ENCODE peak calls at places on chromosomes 4 and X, in four cellular contexts. Y, O, W and P are unnamed samples.

GRCh38 chrX:9626379-9626778 is 139.3 kb downstream of the GPR143 start:
- DNase-seq in O (no peak), Y (no peak), W (no peak), P (no peak)

GRCh38 chr4:25953740-25954139 is 39.7 kb downstream of the SMIM20 start:
- DNase-seq in O (no peak), W (no peak), Y (no peak), P (peak; percentile 70)

GRCh38 chr4:7721984-7722551 is 217.6 kb downstream of the AFAP1 start:
- DNase-seq in W (no peak), O (no peak), Y (no peak), P (no peak)

GRCh38 chr4:52312722-52313121 is 261.6 kb downstream of the SPATA18 start:
- DNase-seq in Y (no peak), W (no peak), O (peak; percentile 7), P (no peak)

GRCh38 chr4:5881340-5881739 is 11.5 kb downstream of the CRMP1 start:
- DNase-seq in Y (peak; percentile 61), O (peak; percentile 59), W (no peak), P (no peak)

GRCh38 chr4:138734746-138735145 is 280.8 kb upstream of the NOCT start:
- DNase-seq in W (no peak), O (no peak), Y (no peak), P (peak; percentile 69)

GRCh38 chrX:74119016-74119910 is 184.7 kb upstream of the ZCCHC13 start:
- DNase-seq in W (no peak), Y (no peak), O (no peak), P (peak; percentile 81)

GRCh38 chr4:32000846-32001488 is 1280.8 kb downstream of the PCDH7 start:
- DNase-seq in O (peak; percentile 29), Y (no peak), W (no peak), P (no peak)

GRCh38 chr4:58113083-58113482 is 1002.9 kb upstream of the IGFBP7 start:
- DNase-seq in W (no peak), Y (peak; percentile 2), O (no peak), P (no peak)

GRCh38 chrX:69906447-69906846 is 143.3 kb downstream of the AWAT2 start:
- DNase-seq in O (no peak), Y (no peak), W (no peak), P (no peak)

GRCh38 chrX:69051901-69052300 is 113.4 kb downstream of the PJA1 start:
- DNase-seq in Y (no peak), W (no peak), O (no peak), P (no peak)

GRCh38 chrX:12802741-12803140 is 11.5 kb downstream of the PRPS2 start:
- DNase-seq in W (no peak), Y (no peak), O (no peak), P (no peak)

GRCh38 chrX:69216911-69217310 is 51.7 kb upstream of the PJA1 start:
- DNase-seq in O (no peak), Y (no peak), W (peak; percentile 78), P (no peak)

GRCh38 chr4:100257567-100257966 is 67.3 kb upstream of the DDIT4L start:
- DNase-seq in Y (no peak), O (peak; percentile 28), W (no peak), P (no peak)

GRCh38 chr4:188383180-188383579 is 243.9 kb downstream of the TRIML1 start:
- DNase-seq in W (no peak), Y (no peak), O (no peak), P (no peak)

GRCh38 chr4:62881901-62882300 is 1527.3 kb downstream of the TECRL start:
- DNase-seq in O (no peak), Y (no peak), W (no peak), P (no peak)

GRCh38 chr4:112516401-112517066 is 554 bp upstream of the NEUROG2 start:
- DNase-seq in Y (peak; percentile 78), W (no peak), O (peak; percentile 85), P (no peak)

GRCh38 chr4:26105815-26106699 is 192.0 kb downstream of the SMIM20 start:
- DNase-seq in W (no peak), Y (no peak), O (no peak), P (peak; percentile 71)

DNA sequence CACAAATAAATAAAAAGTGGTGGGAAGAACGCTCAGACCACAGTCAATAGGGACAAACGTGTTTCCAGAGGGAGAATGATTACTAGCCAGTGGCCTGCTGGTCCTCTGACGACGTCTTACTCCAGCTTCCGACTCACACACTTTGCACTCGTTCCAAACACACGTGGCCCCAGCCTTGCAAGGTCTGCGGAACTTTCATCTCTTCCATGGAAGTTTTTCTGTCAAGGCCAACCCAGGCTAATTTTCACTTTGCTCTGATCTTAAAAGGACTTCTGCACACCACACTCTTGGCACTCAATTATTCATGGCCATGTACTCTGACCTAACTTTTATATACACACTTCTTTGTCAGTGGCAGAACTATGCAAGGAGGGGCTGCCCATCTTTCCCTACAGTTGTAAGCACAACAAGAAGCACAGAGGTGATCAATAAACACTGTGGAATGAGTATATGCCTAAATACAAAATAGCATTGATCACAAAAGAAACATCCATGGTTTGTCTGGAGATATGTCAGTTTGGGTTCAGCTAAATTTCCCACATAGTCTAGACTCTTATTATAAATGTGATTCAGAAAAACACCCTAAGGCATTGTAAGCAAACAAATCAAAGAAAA is 69.4 kb downstream of the STX18 start:
- DNase-seq in W (no peak), Y (no peak), O (no peak), P (peak; percentile 46)
- H3K4me1 ChIP-seq in W (no peaks in the 10 kb centered on the region), Y (no peaks in the 10 kb centered on the region), O (no peaks in the 10 kb centered on the region), P (peaks cover 41% of the 10 kb centered on the region)

DNA sequence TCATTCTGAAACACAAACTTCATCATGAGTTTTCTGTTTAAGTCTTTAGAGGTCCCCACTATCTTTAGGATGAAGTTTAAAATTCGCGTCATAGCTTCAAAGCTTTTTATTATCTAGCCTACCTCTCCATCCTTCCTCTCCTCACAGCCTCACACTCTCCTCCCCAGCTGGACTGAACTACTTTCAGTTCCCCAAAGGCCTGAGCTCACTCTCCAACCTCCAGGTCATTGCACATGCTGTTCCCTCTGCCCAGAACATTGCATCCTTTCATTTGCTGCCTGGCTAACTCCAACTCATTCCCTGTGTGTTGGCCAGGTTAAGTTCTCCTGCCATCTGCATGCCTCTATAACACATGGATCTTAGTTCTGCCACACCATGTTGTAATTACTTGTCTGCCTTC is 2.9 kb upstream of the OTUD5 start:
- DNase-seq in Y (no peak), W (no peak), O (no peak), P (no peak)
- H3K4me1 ChIP-seq in Y (peaks cover 18% of the 10 kb centered on the region), W (no peaks in the 10 kb centered on the region), O (no peaks in the 10 kb centered on the region), P (peaks cover 15% of the 10 kb centered on the region)

GRCh38 chr4:70725633-70726032 is 3.9 kb downstream of the RUFY3 start:
- DNase-seq in W (no peak), O (no peak), Y (no peak), P (no peak)
- H3K4me1 ChIP-seq in W (no peaks in the 10 kb centered on the region), O (peaks cover 16% of the 10 kb centered on the region), Y (peaks cover 5% of the 10 kb centered on the region), P (peaks cover 16% of the 10 kb centered on the region)

GRCh38 chrX:46713672-46714487 is 45.0 kb downstream of the SLC9A7 start:
- DNase-seq in O (no peak), W (no peak), Y (no peak), P (peak; percentile 12)

GRCh38 chrX:46710425-46710824 is 48.5 kb downstream of the SLC9A7 start:
- DNase-seq in Y (no peak), W (no peak), O (peak; percentile 11), P (peak; percentile 41)

GRCh38 chrX:46712733-46713132 is 46.2 kb downstream of the SLC9A7 start:
- DNase-seq in Y (no peak), O (no peak), W (no peak), P (no peak)

GRCh38 chrX:46707274-46707965 is 51.5 kb downstream of the SLC9A7 start:
- DNase-seq in O (no peak), Y (no peak), W (no peak), P (no peak)

DNA sequence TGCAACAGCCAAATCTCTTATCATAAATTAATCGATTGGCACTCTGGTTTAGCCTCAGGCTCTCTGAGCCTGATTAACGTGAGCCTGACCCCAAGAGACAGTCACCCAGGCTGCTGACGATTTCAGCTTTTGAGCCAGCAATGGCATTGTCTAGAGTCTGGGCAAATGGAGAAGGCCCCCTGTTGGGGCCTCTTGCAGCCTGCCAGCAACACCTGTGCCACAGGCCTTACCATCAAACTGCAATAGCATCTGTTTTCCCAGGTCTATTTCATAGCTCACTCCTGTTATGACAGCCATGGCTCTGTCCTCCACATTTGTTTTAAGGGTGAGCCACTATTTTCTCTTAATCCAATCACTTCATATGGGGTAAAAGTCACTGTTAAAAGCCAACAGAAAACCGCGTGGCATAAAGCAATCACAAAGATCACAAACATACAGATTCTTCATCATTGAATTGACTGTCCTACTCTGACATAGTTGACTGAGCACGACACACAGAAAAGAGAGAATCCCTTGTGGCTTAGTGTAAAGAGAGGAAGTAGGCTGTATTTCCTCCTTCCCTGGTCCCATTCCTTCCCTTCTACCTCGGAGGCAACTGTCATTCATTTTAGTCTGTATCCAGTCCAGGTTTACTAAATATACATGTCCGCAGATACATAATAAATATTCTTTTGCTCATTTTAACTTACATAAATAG is 47.8 kb downstream of the SLC9A7 start:
- DNase-seq in Y (no peak), O (peak; percentile 11), W (no peak), P (no peak)
- H3K4me1 ChIP-seq in Y (no peaks in the 10 kb centered on the region), O (peaks cover 8% of the 10 kb centered on the region), W (no peaks in the 10 kb centered on the region), P (peaks cover 19% of the 10 kb centered on the region)

DNA sequence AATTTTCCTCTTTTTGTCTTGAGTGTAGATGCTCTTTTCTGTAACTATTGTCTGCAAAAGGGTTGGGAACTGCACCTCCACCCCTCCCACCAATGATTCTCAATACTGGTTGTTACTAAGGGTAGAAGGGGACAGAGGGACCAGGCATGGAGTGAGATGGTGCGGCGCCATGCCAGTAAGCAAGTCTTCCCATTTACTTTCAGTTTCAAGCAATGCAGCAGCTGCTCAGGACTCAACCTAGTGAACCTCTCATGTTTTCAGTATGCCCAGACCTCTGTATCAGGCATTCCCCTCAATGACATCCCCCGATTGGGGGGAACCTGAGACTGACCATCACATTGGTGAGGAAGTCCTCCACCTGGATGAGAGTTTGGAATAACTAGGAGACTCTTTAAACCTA is 41.5 kb downstream of the ZNF81 start:
- DNase-seq in Y (no peak), O (no peak), W (no peak), P (no peak)
- H3K4me1 ChIP-seq in Y (no peaks in the 10 kb centered on the region), O (peaks cover 10% of the 10 kb centered on the region), W (no peaks in the 10 kb centered on the region), P (no peaks in the 10 kb centered on the region)